ENCODE peak calls at places on chromosomes 7 and 10, in seven cellular contexts. O, X, S, I, K, R and L are unnamed samples.

GRCh38 chr10:24331457-24331856 is 122.5 kb downstream of the KIAA1217 start:
- DNase-seq in O (no peak), X (peak), S (peak), I (no peak), K (no peak), R (peak), L (no peak)

GRCh38 chr10:10394933-10395658 is 622.6 kb upstream of the CELF2 start:
- DNase-seq in O (no peak), X (no peak), S (no peak), I (no peak), K (no peak), R (no peak), L (no peak)

GRCh38 chr10:45374451-45375052 is 536 bp downstream of the ALOX5 start:
- DNase-seq in O (no peak), X (no peak), S (no peak), I (no peak), K (no peak), R (peak), L (no peak)

GRCh38 chr10:78911533-78912340 is 157.0 kb upstream of the ZMIZ1 start:
- DNase-seq in O (no peak), X (no peak), S (no peak), I (no peak), K (no peak), R (no peak), L (no peak)

GRCh38 chr7:28739826-28740225 is 218.3 kb downstream of the TRIL start:
- DNase-seq in O (no peak), X (no peak), S (no peak), I (no peak), K (no peak), R (no peak), L (no peak)

GRCh38 chr7:100604078-100604975 is 2.2 kb downstream of the PCOLCE start:
- DNase-seq in O (no peak), X (peak), S (peak), I (peak), K (no peak), R (peak), L (no peak)

GRCh38 chr10:51311232-51311631 is 236.9 kb downstream of the PRKG1 start:
- DNase-seq in O (no peak), X (no peak), S (no peak), I (no peak), K (no peak), R (no peak), L (no peak)

GRCh38 chr7:55127622-55128081 is 108.8 kb downstream of the EGFR start:
- DNase-seq in O (no peak), X (no peak), S (no peak), I (peak), K (no peak), R (no peak), L (no peak)

GRCh38 chr10:14822879-14823755 is 14.7 kb downstream of the CDNF start:
- DNase-seq in O (no peak), X (no peak), S (peak), I (no peak), K (no peak), R (peak), L (no peak)

GRCh38 chr7:141430426-141431142 is 120.6 kb upstream of the AGK start:
- DNase-seq in O (no peak), X (no peak), S (no peak), I (no peak), K (no peak), R (no peak), L (no peak)

GRCh38 chr10:15703944-15704580 is 15.7 kb downstream of the ITGA8 start:
- DNase-seq in O (no peak), X (no peak), S (no peak), I (no peak), K (no peak), R (no peak), L (no peak)

GRCh38 chr7:464712-465461 is 54.8 kb downstream of the PDGFA start:
- DNase-seq in O (no peak), X (peak), S (no peak), I (no peak), K (no peak), R (no peak), L (peak)

GRCh38 chr10:101778151-101778780 is 2.4 kb upstream of the FGF8 start:
- DNase-seq in O (no peak), X (no peak), S (no peak), I (no peak), K (no peak), R (no peak), L (no peak)

GRCh38 chr10:84224411-84225028 is 824 bp downstream of the LRIT2 start:
- DNase-seq in O (no peak), X (no peak), S (no peak), I (no peak), K (no peak), R (no peak), L (no peak)

GRCh38 chr7:107810626-107811025 is 7.6 kb upstream of the SLC26A3 start:
- DNase-seq in O (no peak), X (no peak), S (no peak), I (no peak), K (no peak), R (no peak), L (no peak)

GRCh38 chr10:86282664-86283465 is 83.7 kb downstream of the GRID1 start:
- DNase-seq in O (no peak), X (no peak), S (no peak), I (no peak), K (no peak), R (no peak), L (peak)

GRCh38 chr10:27695704-27696103 is 49.9 kb downstream of the MKX start:
- DNase-seq in O (no peak), X (no peak), S (no peak), I (no peak), K (no peak), R (no peak), L (no peak)

GRCh38 chr7:124155400-124156022 is 122.6 kb upstream of the TMEM229A start:
- DNase-seq in O (no peak), X (no peak), S (peak), I (peak), K (no peak), R (no peak), L (no peak)

GRCh38 chr10:117597216-117597615 is 54.7 kb downstream of the EMX2 start:
- DNase-seq in O (no peak), X (no peak), S (peak), I (no peak), K (no peak), R (no peak), L (no peak)

GRCh38 chr10:126001579-126001978 is 105.2 kb downstream of the FANK1 start:
- DNase-seq in O (no peak), X (no peak), S (peak), I (no peak), K (no peak), R (no peak), L (no peak)

GRCh38 chr10:48249004-48249762 is 25.3 kb downstream of the FRMPD2 start:
- DNase-seq in O (no peak), X (no peak), S (no peak), I (no peak), K (no peak), R (no peak), L (no peak)

GRCh38 chr7:31443457-31443856 is 70.4 kb upstream of the ITPRID1 start:
- DNase-seq in O (no peak), X (no peak), S (peak), I (peak), K (no peak), R (peak), L (peak)

GRCh38 chr7:16098058-16098457 is 323.3 kb downstream of the CRPPA start:
- DNase-seq in O (no peak), X (no peak), S (no peak), I (no peak), K (no peak), R (no peak), L (no peak)

GRCh38 chr10:95431900-95432342 is 129.2 kb downstream of the SORBS1 start:
- DNase-seq in O (no peak), X (no peak), S (no peak), I (no peak), K (no peak), R (no peak), L (no peak)